ENCODE peak calls at places on chromosomes 2 and 18, in nine cellular contexts. F, C, O, K, W, J, G, L and V are unnamed samples.

GRCh38 chr2:64143154-64144056 is 815 bp downstream of the PELI1 start:
- DNase-seq in F (no peak), C (no peak), O (peak; percentile 74), K (no peak), W (peak; percentile 25), J (no peak), G (peak; percentile 58), L (no peak), V (no peak)

GRCh38 chr2:85248741-85249524 is 78.9 kb downstream of the TGOLN2 start:
- DNase-seq in F (no peak), C (peak; percentile 95), O (no peak), K (no peak), W (peak; percentile 97), J (peak; percentile 68), G (peak; percentile 82), L (no peak), V (no peak)

GRCh38 chr2:219739061-219739460 is 111.6 kb downstream of the SLC4A3 start:
- DNase-seq in F (no peak), C (no peak), O (no peak), K (no peak), W (peak; percentile 29), J (no peak), G (no peak), L (no peak), V (no peak)

GRCh38 chr2:120966510-120967254 is 231.0 kb downstream of the GLI2 start:
- DNase-seq in F (no peak), C (no peak), O (no peak), K (no peak), W (no peak), J (no peak), G (no peak), L (no peak), V (no peak)

GRCh38 chr18:34493566-34494358 is 216.3 kb upstream of the DTNA start:
- DNase-seq in F (no peak), C (no peak), O (peak; percentile 69), K (no peak), W (no peak), J (no peak), G (peak; percentile 15), L (no peak), V (peak; percentile 77)

GRCh38 chr2:63983986-63984605 is 35.1 kb downstream of the VPS54 start:
- DNase-seq in F (no peak), C (no peak), O (no peak), K (no peak), W (peak; percentile 1), J (no peak), G (no peak), L (no peak), V (no peak)

GRCh38 chr2:160512484-160512883 is 18.9 kb upstream of the RBMS1 start:
- DNase-seq in F (no peak), C (no peak), O (no peak), K (no peak), W (no peak), J (no peak), G (no peak), L (no peak), V (no peak)

GRCh38 chr2:42567806-42568429 is 514 bp upstream of the MTA3 start:
- DNase-seq in F (no peak), C (no peak), O (no peak), K (peak; percentile 61), W (peak; percentile 12), J (peak; percentile 72), G (peak; percentile 42), L (peak; percentile 64), V (peak; percentile 80)

GRCh38 chr2:226738821-226739507 is 60.7 kb downstream of the IRS1 start:
- DNase-seq in F (no peak), C (no peak), O (no peak), K (no peak), W (no peak), J (no peak), G (no peak), L (no peak), V (no peak)

GRCh38 chr2:43152186-43152585 is 74.2 kb downstream of the ZFP36L2 start:
- DNase-seq in F (no peak), C (no peak), O (no peak), K (no peak), W (no peak), J (no peak), G (no peak), L (no peak), V (no peak)

GRCh38 chr2:221704442-221704841 is 132.3 kb upstream of the EPHA4 start:
- DNase-seq in F (no peak), C (no peak), O (no peak), K (no peak), W (no peak), J (no peak), G (no peak), L (no peak), V (no peak)

GRCh38 chr2:186962085-186962747 is 113.2 kb upstream of the ZSWIM2 start:
- DNase-seq in F (no peak), C (no peak), O (no peak), K (peak; percentile 26), W (no peak), J (no peak), G (no peak), L (no peak), V (peak; percentile 56)

GRCh38 chr2:101733257-101733993 is 35.9 kb downstream of the MAP4K4 start:
- DNase-seq in F (no peak), C (no peak), O (no peak), K (no peak), W (no peak), J (no peak), G (no peak), L (no peak), V (no peak)

GRCh38 chr2:133063792-133064191 is 393.8 kb upstream of the LYPD1 start:
- DNase-seq in F (no peak), C (no peak), O (no peak), K (no peak), W (peak; percentile 5), J (no peak), G (peak; percentile 53), L (no peak), V (no peak)

GRCh38 chr2:65500319-65501040 is 68.1 kb upstream of the SPRED2 start:
- DNase-seq in F (no peak), C (no peak), O (no peak), K (no peak), W (no peak), J (no peak), G (no peak), L (no peak), V (no peak)

GRCh38 chr2:109057686-109058085 is 68.7 kb upstream of the EDAR start:
- DNase-seq in F (no peak), C (no peak), O (no peak), K (no peak), W (no peak), J (no peak), G (no peak), L (no peak), V (no peak)

GRCh38 chr2:148906136-148906535 is 31.1 kb downstream of the KIF5C start:
- DNase-seq in F (no peak), C (no peak), O (no peak), K (no peak), W (peak; percentile 6), J (no peak), G (no peak), L (no peak), V (no peak)

GRCh38 chr2:241942416-241943208 is 73.1 kb downstream of the RTP5 start:
- DNase-seq in F (no peak), C (no peak), O (no peak), K (no peak), W (peak; percentile 7), J (no peak), G (no peak), L (no peak), V (no peak)

GRCh38 chr2:131038258-131039100 is 54.8 kb downstream of the FAM168B start:
- DNase-seq in F (no peak), C (no peak), O (peak; percentile 49), K (peak; percentile 23), W (no peak), J (no peak), G (no peak), L (peak; percentile 52), V (no peak)